ENCODE peak calls at places on chromosomes 4 and X, in ten cellular contexts. C, Y, X, A, N, J, T, W, E and H are unnamed samples.

GRCh38 chr4:82833696-82834313 is 35.2 kb upstream of the SCD5 start:
- DNase-seq in X (no peak), W (no peak), C (no peak), A (no peak), T (peak), Y (no peak), E (peak), N (no peak), J (no peak), H (no peak)

GRCh38 chr4:63563288-63564014 is 845.8 kb downstream of the TECRL start:
- DNase-seq in W (no peak), X (no peak), N (peak), A (no peak), J (no peak), C (no peak), T (peak), E (peak), Y (no peak), H (no peak)

GRCh38 chrX:50967734-50968133 is 57.2 kb downstream of the BMP15 start:
- DNase-seq in E (no peak), Y (no peak), W (no peak), X (no peak), C (no peak), T (peak), A (no peak), J (no peak), N (no peak), H (no peak)

GRCh38 chrX:44306336-44306735 is 37.1 kb downstream of the EFHC2 start:
- DNase-seq in A (no peak), W (no peak), T (peak), N (no peak), Y (no peak), X (no peak), E (peak), C (peak), J (no peak), H (peak)

GRCh38 chrX:107421337-107421736 is 28.1 kb upstream of the FRMPD3 start:
- DNase-seq in W (no peak), N (no peak), T (no peak), E (no peak), A (no peak), J (no peak), Y (no peak), C (no peak), X (no peak), H (no peak)

GRCh38 chr4:140257461-140258305 is 103.7 kb upstream of the MAML3 start:
- DNase-seq in W (no peak), E (no peak), J (no peak), Y (no peak), N (no peak), C (no peak), X (no peak), T (peak), A (no peak), H (no peak)

GRCh38 chr4:108774809-108775530 is 12.1 kb upstream of the ETNPPL start:
- DNase-seq in J (no peak), T (peak), A (peak), N (peak), X (peak), C (peak), E (peak), W (peak), Y (no peak), H (no peak)

GRCh38 chrX:41596586-41596985 is 92.2 kb upstream of the GPR34 start:
- DNase-seq in T (peak), X (no peak), W (no peak), Y (no peak), E (no peak), N (no peak), C (no peak), A (no peak), J (no peak), H (no peak)

GRCh38 chrX:39814391-39814790 is 283.4 kb downstream of the BCOR start:
- DNase-seq in C (no peak), A (no peak), E (peak), N (no peak), T (no peak), J (peak), W (no peak), Y (no peak), X (no peak), H (no peak)

DNA sequence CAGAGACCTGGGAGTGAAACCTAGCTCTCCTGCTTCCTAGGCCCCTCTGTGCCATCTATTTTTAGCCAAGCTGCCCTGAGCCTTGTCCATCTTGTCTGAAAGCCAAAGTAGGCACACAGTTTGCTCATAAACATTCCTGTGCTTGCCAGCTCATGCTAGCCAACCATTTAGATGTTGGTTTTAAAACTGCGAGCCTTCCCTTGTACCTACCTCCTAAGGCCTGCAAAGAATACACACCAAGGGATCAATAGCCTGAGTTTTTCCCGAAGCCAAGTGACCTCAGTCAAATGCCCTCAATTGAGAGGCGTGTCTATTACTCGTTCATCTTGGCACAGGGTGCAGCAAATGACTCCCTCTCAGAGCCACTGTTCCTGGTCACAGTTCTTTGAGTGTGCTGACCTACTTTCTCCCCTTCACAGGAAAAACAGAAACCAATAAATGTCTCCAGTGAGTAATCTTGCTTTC is 48.5 kb downstream of the ZCCHC12 start:
- DNase-seq in T (peak), Y (no peak), C (peak), J (no peak), X (no peak), A (peak), W (peak), E (no peak), N (peak), H (no peak)
- H3K4me3 ChIP-seq in T (no peak), Y (no peak), C (no peak), J (no peak), X (no peak), A (no peak), W (no peak), E (no peak), N (no peak), H (no peak)

GRCh38 chr4:1115528-1116293 is 2.3 kb upstream of the RNF212 start:
- DNase-seq in C (no peak), X (no peak), N (no peak), W (no peak), Y (no peak), J (no peak), T (peak), A (no peak), E (no peak), H (no peak)

GRCh38 chr4:1111259-1111809 is 2.0 kb downstream of the RNF212 start:
- DNase-seq in X (no peak), J (no peak), A (peak), N (no peak), E (no peak), C (no peak), Y (no peak), W (no peak), T (no peak), H (no peak)

GRCh38 chr4:1112174-1112820 is 1.1 kb downstream of the RNF212 start:
- DNase-seq in A (peak), T (no peak), C (no peak), W (no peak), Y (no peak), X (no peak), E (no peak), N (no peak), J (no peak), H (no peak)

GRCh38 chr4:1112821-1113182 is 562 bp downstream of the RNF212 start:
- DNase-seq in N (no peak), X (no peak), E (no peak), J (no peak), C (no peak), Y (no peak), T (no peak), W (no peak), A (no peak), H (no peak)

DNA sequence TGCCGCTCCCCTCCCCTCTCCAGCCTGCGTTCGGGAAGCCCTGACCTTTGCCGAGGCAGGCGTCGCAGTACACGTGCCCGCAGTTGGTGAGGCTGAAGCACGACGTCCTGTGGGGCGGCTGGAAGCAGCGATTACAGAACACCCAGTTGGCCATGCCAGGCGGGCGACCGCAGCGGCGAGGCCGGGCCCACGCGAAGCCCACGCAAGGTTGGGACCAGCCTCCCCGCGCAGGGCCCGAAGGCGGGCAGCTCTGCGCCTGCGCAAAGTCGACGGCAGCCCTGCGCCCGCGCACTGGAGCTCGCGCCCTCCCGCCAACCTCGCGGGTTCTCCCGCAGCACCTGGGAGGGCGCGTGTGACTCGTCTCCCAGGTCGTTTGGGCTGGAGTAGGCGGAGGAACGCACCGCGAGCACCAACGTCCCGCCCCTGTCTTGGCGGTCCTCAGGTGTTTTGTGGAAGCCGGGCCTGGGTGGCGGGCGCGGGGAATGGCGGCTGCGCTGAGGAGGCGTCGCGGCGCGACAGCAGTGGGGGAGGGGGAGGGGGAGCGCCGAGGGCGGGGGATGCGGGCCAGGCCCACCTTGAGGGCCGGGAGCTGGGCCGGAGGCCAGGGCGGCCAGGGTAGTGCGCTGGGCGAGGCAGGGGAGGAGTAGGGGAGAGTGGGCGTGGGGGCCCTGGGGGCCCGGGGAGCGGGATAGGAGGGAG is at the start of gene RNF212:
- DNase-seq in A (no peak), C (peak), E (peak), X (no peak), Y (no peak), T (no peak), W (no peak), N (peak), J (no peak), H (no peak)
- H3K4me3 ChIP-seq in A (no peak), C (peak), E (peak), X (no peak), Y (peak), T (no peak), W (no peak), N (peak), J (no peak), H (no peak)

GRCh38 chr4:2756691-2757350 is 685 bp upstream of the TNIP2 start:
- DNase-seq in C (no peak), A (no peak), J (no peak), Y (no peak), X (no peak), W (no peak), E (no peak), N (no peak), T (no peak), H (no peak)
- H3K4me3 ChIP-seq in C (peak), A (no peak), J (no peak), Y (peak), X (peak), W (peak), E (peak), N (peak), T (peak), H (no peak)

GRCh38 chrX:137567474-137568232 is 1.7 kb downstream of the ZIC3 start:
- DNase-seq in C (no peak), A (no peak), T (no peak), W (no peak), Y (no peak), N (no peak), J (no peak), X (no peak), E (no peak), H (no peak)
- H3K4me3 ChIP-seq in C (peak), A (no peak), T (no peak), W (no peak), Y (no peak), N (no peak), J (no peak), X (peak), E (no peak), H (no peak)

GRCh38 chr4:44016582-44017421 is 431.8 kb downstream of the KCTD8 start:
- DNase-seq in N (no peak), X (no peak), T (no peak), C (no peak), E (peak), A (no peak), W (no peak), Y (no peak), J (no peak), H (no peak)

GRCh38 chr4:44019721-44020120 is 428.9 kb downstream of the KCTD8 start:
- DNase-seq in C (no peak), T (no peak), Y (no peak), A (no peak), X (no peak), W (no peak), J (no peak), E (no peak), N (no peak), H (no peak)

GRCh38 chr4:44017422-44017739 is 431.2 kb downstream of the KCTD8 start:
- DNase-seq in J (no peak), N (no peak), E (no peak), Y (no peak), T (no peak), C (no peak), X (no peak), W (no peak), A (no peak), H (no peak)
- H3K4me3 ChIP-seq in J (no peak), N (peak), E (no peak), Y (no peak), T (no peak), C (no peak), X (no peak), W (no peak), A (no peak), H (no peak)

DNA sequence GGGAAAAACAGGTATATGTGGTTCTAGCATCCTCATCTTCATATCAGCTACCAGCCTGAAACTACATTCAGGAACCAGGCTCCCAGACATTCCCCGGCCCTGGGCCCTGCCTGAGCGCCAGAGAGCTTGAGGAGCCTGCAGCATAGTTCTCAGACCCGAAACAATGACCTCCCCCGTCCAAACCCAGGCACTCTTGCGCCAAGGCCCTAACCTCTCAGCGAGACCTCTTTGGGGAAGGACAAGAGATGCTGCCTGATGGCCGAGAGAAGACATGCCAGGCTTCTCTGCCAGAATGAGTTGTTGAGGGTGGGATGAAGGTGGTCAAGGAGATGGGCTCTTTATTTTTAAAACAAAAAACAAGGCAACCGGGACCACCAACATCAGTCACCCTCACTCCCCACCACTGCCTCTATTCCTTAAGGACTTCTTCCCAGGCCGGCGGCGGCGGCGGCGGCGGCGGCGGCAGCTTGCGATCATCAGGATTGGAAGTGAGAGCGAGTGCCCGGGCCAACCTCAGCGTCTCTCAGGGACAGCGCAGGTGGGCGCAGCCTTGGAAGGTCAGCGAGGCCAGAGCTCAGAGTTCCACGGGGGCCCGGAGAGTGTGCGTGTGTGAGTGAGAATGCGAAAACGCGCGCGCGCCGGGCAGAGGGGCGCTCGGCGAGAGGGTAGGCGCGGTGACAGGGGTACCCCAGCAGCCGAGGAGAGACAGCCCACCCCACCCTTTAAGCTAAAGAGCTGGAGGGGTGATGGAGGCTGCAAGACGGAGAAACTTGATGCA is 619 bp downstream of the INPP4B start:
- DNase-seq in X (peak), E (peak), T (peak), C (peak), J (no peak), Y (peak), A (peak), W (no peak), N (peak), H (no peak)
- H3K4me3 ChIP-seq in X (peak), E (peak), T (peak), C (peak), J (peak), Y (peak), A (peak), W (peak), N (peak), H (peak)

DNA sequence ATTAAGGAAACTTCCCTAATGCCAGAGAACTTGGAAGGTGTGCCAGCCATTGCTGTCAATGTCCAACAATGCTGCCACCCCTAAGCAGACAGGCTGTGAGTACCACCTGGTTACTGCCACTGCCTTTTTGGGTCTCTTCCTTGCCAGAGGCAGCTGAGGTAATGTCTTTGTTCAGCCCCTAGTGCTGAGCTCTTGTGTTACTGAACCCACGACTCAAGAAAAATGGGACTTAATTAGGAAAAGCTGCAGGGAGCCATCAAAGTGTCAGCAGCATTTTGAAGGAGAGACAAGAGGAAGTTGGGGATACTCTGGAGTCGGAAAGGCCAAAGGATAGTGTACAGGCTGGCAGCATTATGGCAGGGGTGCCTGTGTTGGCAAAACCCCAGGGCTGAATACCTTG is 283.7 kb downstream of the AFF2 start:
- DNase-seq in J (no peak), N (no peak), W (no peak), Y (no peak), T (no peak), X (no peak), A (no peak), E (no peak), C (no peak), H (no peak)
- H3K4me3 ChIP-seq in J (no peak), N (no peak), W (no peak), Y (no peak), T (no peak), X (no peak), A (no peak), E (no peak), C (no peak), H (no peak)